ENCODE peak calls at places on chromosomes 2 and 18, in nine cellular contexts. Z is fibroblast of mammary gland, X is thoracic aorta, U is SJSA1, B is HEK293T, L is omental fat pad, H is NCI-H1105 treated with DMSO at 0.1 percent for 48 hours, N is PC-9, C is germinal center. G is an unnamed sample.

GRCh38 chr18:75727479-75727878 is 300.0 kb upstream of the SMIM21 start:
- DNase-seq in Z (peak), X (no peak), U (no peak), B (peak), L (no peak), H (peak), N (no peak), C (no peak), G (peak)

GRCh38 chr2:209445485-209445884 is 21.6 kb downstream of the MAP2 start:
- DNase-seq in Z (no peak), X (no peak), U (no peak), B (no peak), L (no peak), H (no peak), N (no peak), C (no peak), G (no peak)

GRCh38 chr2:219369447-219369861 is 18.3 kb downstream of the DNPEP start:
- DNase-seq in Z (peak), X (no peak), U (no peak), B (no peak), L (no peak), H (peak), N (no peak), C (no peak), G (no peak)

GRCh38 chr2:238586931-238587775 is 160.4 kb downstream of the ASB1 start:
- DNase-seq in Z (no peak), X (no peak), U (no peak), B (no peak), L (no peak), H (no peak), N (no peak), C (no peak), G (no peak)

GRCh38 chr2:42567389-42567788 is 1.0 kb upstream of the MTA3 start:
- DNase-seq in Z (peak), X (no peak), U (no peak), B (no peak), L (no peak), H (no peak), N (no peak), C (no peak), G (no peak)

GRCh38 chr18:23270999-23271680 is 135.9 kb downstream of the CABLES1 start:
- DNase-seq in Z (no peak), X (no peak), U (no peak), B (no peak), L (no peak), H (no peak), N (no peak), C (no peak), G (no peak)

GRCh38 chr18:52312321-52312720 is 27.7 kb upstream of the DCC start:
- DNase-seq in Z (no peak), X (no peak), U (no peak), B (no peak), L (no peak), H (peak), N (peak), C (no peak), G (no peak)

GRCh38 chr2:229342376-229342775 is 71.3 kb upstream of the PID1 start:
- DNase-seq in Z (peak), X (no peak), U (no peak), B (peak), L (no peak), H (no peak), N (no peak), C (peak), G (peak)

GRCh38 chr18:21502661-21503060 is 97.8 kb downstream of the ESCO1 start:
- DNase-seq in Z (no peak), X (no peak), U (no peak), B (no peak), L (no peak), H (no peak), N (no peak), C (no peak), G (no peak)

GRCh38 chr18:22609642-22610041 is 191.9 kb upstream of the CTAGE1 start:
- DNase-seq in Z (peak), X (peak), U (no peak), B (peak), L (no peak), H (no peak), N (no peak), C (no peak), G (no peak)

GRCh38 chr2:121506621-121507020 is 24.1 kb upstream of the RNU4ATAC start:
- DNase-seq in Z (no peak), X (no peak), U (no peak), B (no peak), L (no peak), H (no peak), N (no peak), C (no peak), G (no peak)

GRCh38 chr2:110713508-110714362 is 18.6 kb upstream of the ACOXL start:
- DNase-seq in Z (no peak), X (no peak), U (no peak), B (no peak), L (no peak), H (no peak), N (peak), C (no peak), G (no peak)

GRCh38 chr2:232888839-232889529 is 18.9 kb downstream of the SNORC start:
- DNase-seq in Z (no peak), X (no peak), U (peak), B (no peak), L (no peak), H (no peak), N (no peak), C (no peak), G (no peak)

GRCh38 chr2:30978854-30979253 is 159.4 kb downstream of the GALNT14 start:
- DNase-seq in Z (no peak), X (no peak), U (no peak), B (no peak), L (no peak), H (no peak), N (no peak), C (no peak), G (no peak)

GRCh38 chr18:28045880-28046279 is 131.1 kb downstream of the CDH2 start:
- DNase-seq in Z (no peak), X (no peak), U (no peak), B (no peak), L (no peak), H (no peak), N (no peak), C (no peak), G (no peak)

GRCh38 chr2:12766421-12766879 is 49.7 kb downstream of the TRIB2 start:
- DNase-seq in Z (peak), X (no peak), U (no peak), B (no peak), L (no peak), H (no peak), N (no peak), C (no peak), G (no peak)

GRCh38 chr2:86230961-86231360 is 31.7 kb downstream of the MRPL35 start:
- DNase-seq in Z (no peak), X (no peak), U (no peak), B (no peak), L (no peak), H (no peak), N (no peak), C (no peak), G (no peak)

GRCh38 chr2:144131042-144131441 is 388.9 kb downstream of the ZEB2 start:
- DNase-seq in Z (peak), X (no peak), U (no peak), B (no peak), L (no peak), H (no peak), N (no peak), C (no peak), G (peak)

GRCh38 chr18:63887424-63887823 is at the start of gene SERPINB2:
- DNase-seq in Z (peak), X (no peak), U (no peak), B (no peak), L (no peak), H (no peak), N (no peak), C (no peak), G (no peak)

GRCh38 chr2:979286-979928 is 28.8 kb downstream of the SNTG2 start:
- DNase-seq in Z (no peak), X (no peak), U (no peak), B (no peak), L (no peak), H (no peak), N (no peak), C (no peak), G (no peak)

GRCh38 chr2:207438414-207439126 is 91.2 kb upstream of the CREB1 start:
- DNase-seq in Z (no peak), X (no peak), U (no peak), B (no peak), L (no peak), H (no peak), N (no peak), C (no peak), G (no peak)

GRCh38 chr18:52605345-52605744 is 265.3 kb downstream of the DCC start:
- DNase-seq in Z (no peak), X (no peak), U (no peak), B (no peak), L (no peak), H (no peak), N (no peak), C (no peak), G (no peak)

GRCh38 chr2:43714164-43714563 is 37.9 kb upstream of the C1GALT1C1L start:
- DNase-seq in Z (peak), X (no peak), U (no peak), B (no peak), L (no peak), H (no peak), N (no peak), C (no peak), G (no peak)

GRCh38 chr2:169136885-169137534 is 67.6 kb downstream of the DHRS9 start:
- DNase-seq in Z (no peak), X (no peak), U (no peak), B (no peak), L (no peak), H (no peak), N (no peak), C (no peak), G (no peak)

GRCh38 chr18:74147491-74147778 is 199 bp downstream of the FBXO15 start:
- DNase-seq in Z (no peak), X (no peak), U (no peak), B (no peak), L (no peak), H (no peak), N (no peak), C (no peak), G (no peak)

GRCh38 chr2:7819316-7819715 is 862.5 kb upstream of the ID2 start:
- DNase-seq in Z (peak), X (no peak), U (no peak), B (no peak), L (no peak), H (no peak), N (no peak), C (no peak), G (no peak)

GRCh38 chr2:220748875-220749479 is 823.1 kb downstream of the EPHA4 start:
- DNase-seq in Z (no peak), X (no peak), U (no peak), B (no peak), L (no peak), H (no peak), N (no peak), C (no peak), G (no peak)

GRCh38 chr18:61929881-61930640 is 37.3 kb upstream of the RNF152 start:
- DNase-seq in Z (no peak), X (no peak), U (no peak), B (no peak), L (no peak), H (peak), N (no peak), C (no peak), G (no peak)

GRCh38 chr2:140892429-140892828 is 1238.4 kb downstream of the LRP1B start:
- DNase-seq in Z (peak), X (no peak), U (no peak), B (no peak), L (no peak), H (no peak), N (no peak), C (no peak), G (no peak)

GRCh38 chr2:30756051-30756719 is 51.1 kb downstream of the CAPN13 start:
- DNase-seq in Z (no peak), X (no peak), U (no peak), B (no peak), L (no peak), H (no peak), N (peak), C (no peak), G (no peak)

G was measured in erythroblast.